ENCODE peak calls at places on chromosomes 1 and 21, in ten cellular contexts. N, R, E, H, I, S, G, M, Y and V are unnamed samples.

GRCh38 chr1:119818181-119818580 is 6.9 kb upstream of the REG4 start:
- DNase-seq in M (no peak), R (no peak), S (no peak), H (no peak), I (no peak), Y (no peak), G (no peak), N (no peak), E (no peak), V (no peak)

GRCh38 chr1:83746234-83746633 is 252.7 kb downstream of the TTLL7 start:
- DNase-seq in H (peak), R (no peak), E (no peak), N (no peak), G (no peak), I (no peak), Y (no peak), S (no peak), M (no peak), V (no peak)

GRCh38 chr1:56525463-56526155 is 53.8 kb downstream of the PLPP3 start:
- DNase-seq in M (no peak), Y (no peak), E (no peak), R (no peak), G (peak), N (no peak), I (no peak), H (peak), S (no peak), V (peak)

GRCh38 chr1:194829492-194829891 is 1643.1 kb upstream of the B3GALT2 start:
- DNase-seq in S (peak), Y (no peak), G (no peak), N (no peak), I (no peak), E (no peak), M (no peak), R (no peak), H (no peak), V (no peak)

GRCh38 chr1:27496604-27497155 is 6.7 kb upstream of the WASF2 start:
- DNase-seq in I (peak), R (no peak), N (no peak), S (peak), M (no peak), Y (no peak), H (no peak), G (no peak), E (peak), V (no peak)

GRCh38 chr21:45169682-45170081 is 95.3 kb downstream of the ADARB1 start:
- DNase-seq in N (no peak), I (no peak), E (no peak), H (no peak), G (no peak), M (no peak), R (no peak), S (no peak), Y (no peak), V (no peak)

GRCh38 chr1:222798111-222798510 is 16.7 kb upstream of the DISP1 start:
- DNase-seq in G (no peak), I (no peak), R (no peak), S (peak), N (peak), H (no peak), E (no peak), Y (no peak), M (peak), V (peak)

GRCh38 chr21:44618909-44619308 is 7.0 kb downstream of the KRTAP10-8 start:
- DNase-seq in H (no peak), E (no peak), R (peak), Y (no peak), I (no peak), S (no peak), G (no peak), M (no peak), N (no peak), V (peak)

GRCh38 chr1:50156241-50157010 is 47.7 kb downstream of the ELAVL4 start:
- DNase-seq in M (no peak), S (no peak), N (no peak), H (no peak), E (no peak), I (no peak), G (no peak), R (no peak), Y (no peak), V (no peak)

GRCh38 chr1:66284746-66285145 is 249.2 kb upstream of the SGIP1 start:
- DNase-seq in H (no peak), M (no peak), I (no peak), Y (no peak), N (no peak), S (no peak), R (no peak), G (no peak), E (no peak), V (no peak)

GRCh38 chr1:66281808-66282207 is 252.1 kb upstream of the SGIP1 start:
- DNase-seq in M (no peak), H (no peak), S (no peak), N (no peak), G (no peak), Y (no peak), I (no peak), E (no peak), R (no peak), V (no peak)

GRCh38 chr1:66283583-66284041 is 250.3 kb upstream of the SGIP1 start:
- DNase-seq in H (no peak), N (no peak), M (peak), R (no peak), S (no peak), I (no peak), Y (no peak), E (no peak), G (no peak), V (peak)

GRCh38 chr1:66282885-66283284 is 251.1 kb upstream of the SGIP1 start:
- DNase-seq in H (no peak), N (no peak), Y (no peak), G (no peak), I (no peak), M (no peak), S (no peak), E (no peak), R (no peak), V (no peak)

DNA sequence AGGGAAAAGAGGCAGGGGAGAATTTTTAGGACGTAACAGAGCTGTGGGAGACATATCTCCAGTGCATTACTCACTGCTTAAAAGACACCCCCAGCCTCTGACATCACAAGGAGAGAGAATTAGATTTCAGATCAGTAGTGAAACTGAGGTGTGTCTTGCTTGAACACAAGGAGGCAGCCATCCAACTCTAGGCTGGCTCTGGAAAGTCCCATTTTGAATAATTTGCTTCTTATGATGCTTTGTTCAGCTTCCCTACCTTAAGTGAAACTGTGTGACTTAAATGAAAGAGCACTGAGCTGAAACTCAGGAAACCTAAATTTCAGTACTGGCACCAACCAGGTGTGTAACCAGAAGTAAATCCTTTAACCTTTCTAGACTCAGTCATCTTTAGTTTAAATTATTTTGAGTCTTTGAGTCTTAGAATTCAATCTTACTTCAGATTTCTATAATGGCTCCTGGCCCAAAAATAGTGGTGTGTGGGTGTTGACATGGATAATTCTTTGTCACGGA is 251.6 kb upstream of the SGIP1 start:
- DNase-seq in G (no peak), Y (no peak), N (peak), R (no peak), H (peak), E (no peak), I (no peak), S (peak), M (no peak), V (peak)
- TF ChIP-seq CTCF in G (no peak), Y (no peak), N (no peak), R (no peak), H (no peak), E (no peak), I (no peak), S (peak), M (peak), V (no peak)

DNA sequence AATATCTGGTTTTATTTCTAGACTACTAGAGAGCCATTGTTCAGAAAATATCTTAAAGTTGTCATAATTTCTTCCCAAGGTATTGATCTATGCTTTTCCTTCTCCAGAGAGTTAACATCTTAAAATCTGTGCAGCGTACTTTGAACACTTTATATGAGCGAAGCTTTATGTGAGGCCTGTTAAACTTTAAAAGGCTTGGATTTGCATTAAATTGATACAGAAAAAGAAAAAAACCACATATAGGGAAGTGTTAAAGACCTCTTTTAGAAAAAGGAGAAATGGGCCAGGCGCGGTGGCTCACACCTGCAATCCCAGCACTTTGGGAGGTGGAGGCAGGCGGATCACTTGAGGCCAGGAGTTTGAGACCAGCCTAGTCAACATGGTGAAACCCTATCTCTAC is 59.2 kb upstream of the MORC3 start:
- DNase-seq in N (no peak), G (no peak), I (no peak), Y (no peak), E (no peak), S (no peak), H (no peak), M (no peak), R (no peak), V (no peak)
- TF ChIP-seq CTCF in N (peak), G (no peak), I (peak), Y (no peak), E (peak), S (no peak), H (no peak), M (no peak), R (no peak), V (peak)

GRCh38 chr1:4595341-4596225 is 58.8 kb upstream of the AJAP1 start:
- DNase-seq in N (no peak), M (no peak), E (no peak), I (no peak), S (no peak), Y (no peak), R (no peak), H (no peak), G (no peak), V (no peak)

GRCh38 chr1:4593106-4593505 is 61.3 kb upstream of the AJAP1 start:
- DNase-seq in N (no peak), Y (no peak), I (no peak), R (no peak), S (no peak), H (no peak), M (no peak), E (no peak), G (no peak), V (no peak)

GRCh38 chr1:4597020-4597419 is 57.4 kb upstream of the AJAP1 start:
- DNase-seq in N (no peak), I (no peak), H (no peak), M (no peak), E (no peak), R (no peak), G (no peak), Y (no peak), S (no peak), V (no peak)

GRCh38 chr1:4596486-4596885 is 57.9 kb upstream of the AJAP1 start:
- DNase-seq in E (no peak), M (no peak), G (no peak), I (no peak), S (no peak), R (no peak), Y (no peak), H (no peak), N (no peak), V (no peak)

GRCh38 chr1:4594286-4594991 is 60.0 kb upstream of the AJAP1 start:
- DNase-seq in Y (no peak), E (no peak), S (no peak), I (no peak), G (peak), R (no peak), M (no peak), H (no peak), N (no peak), V (no peak)
- TF ChIP-seq CTCF in Y (no peak), E (no peak), S (no peak), I (no peak), G (peak), R (no peak), M (no peak), H (no peak), N (no peak), V (no peak)

GRCh38 chr1:156419863-156420208 is 50.8 kb downstream of the RHBG start:
- DNase-seq in N (no peak), H (peak), M (no peak), G (no peak), Y (no peak), S (no peak), I (peak), R (no peak), E (peak), V (peak)
- TF ChIP-seq CTCF in N (no peak), H (peak), M (peak), G (no peak), Y (no peak), S (no peak), I (peak), R (no peak), E (peak), V (no peak)

DNA sequence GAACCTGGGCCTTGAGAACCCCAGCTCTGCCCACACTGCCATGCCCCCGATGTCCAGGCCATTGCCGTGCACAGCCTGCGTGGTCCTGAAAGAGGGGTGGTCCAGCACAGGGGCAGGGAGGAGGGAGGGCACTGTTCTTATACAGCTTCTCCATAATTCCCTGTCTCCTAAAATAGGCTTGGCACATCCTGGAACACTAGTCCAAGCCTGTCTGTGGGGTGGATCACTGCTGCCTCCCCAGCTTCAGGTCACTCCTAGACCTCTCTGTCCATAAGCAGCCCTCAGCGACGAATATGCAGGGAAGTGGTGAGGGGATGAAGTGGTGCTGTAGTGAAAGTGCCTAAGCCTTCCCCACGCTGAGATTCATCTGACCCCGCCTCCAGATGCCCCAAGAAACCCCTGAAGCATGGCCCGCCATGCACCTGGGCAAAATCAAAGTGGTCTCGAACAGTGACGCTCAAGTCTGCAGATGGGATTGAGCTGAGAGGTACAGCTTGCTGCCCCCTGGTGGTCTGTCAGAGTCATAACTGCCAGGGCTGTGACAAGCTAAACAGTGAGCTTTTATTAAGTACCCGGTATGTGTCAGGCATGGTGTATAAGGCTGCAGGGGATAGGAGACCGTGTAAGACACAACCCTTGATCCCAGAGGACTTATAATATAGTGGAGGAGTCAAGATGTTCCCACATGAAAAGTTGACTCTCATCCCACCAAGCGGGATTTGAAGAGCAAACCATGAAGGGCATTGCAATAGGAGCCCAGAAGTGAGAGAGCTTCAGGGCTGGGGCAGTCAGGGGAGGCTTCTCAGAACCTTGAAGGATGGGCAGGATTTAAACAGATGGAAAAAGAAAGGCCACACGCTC is 66.6 kb downstream of the FAM163A start:
- DNase-seq in Y (no peak), G (peak), S (peak), R (no peak), N (peak), I (peak), E (peak), M (no peak), H (peak), V (peak)
- TF ChIP-seq CTCF in Y (peak), G (peak), S (peak), R (peak), N (peak), I (peak), E (peak), M (peak), H (peak), V (peak)

DNA sequence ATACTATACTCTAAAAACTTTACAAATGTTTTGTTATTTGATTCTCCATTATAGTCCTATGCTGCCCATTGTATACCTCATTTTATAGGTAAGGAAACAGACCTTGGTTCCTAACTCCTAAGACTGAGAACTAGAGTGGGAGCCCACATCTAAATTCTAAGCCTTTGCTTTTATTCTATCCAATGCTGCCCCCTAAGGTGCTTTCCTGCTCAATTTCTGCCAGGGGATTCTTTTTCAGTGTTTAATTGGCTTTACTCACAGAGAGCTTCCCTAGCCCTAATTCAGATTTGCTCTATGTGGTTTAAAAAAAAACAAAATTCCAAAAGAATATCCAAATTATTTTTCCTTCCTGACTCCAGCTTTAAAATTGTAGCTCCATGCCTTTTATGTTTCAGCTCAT is 64.5 kb downstream of the KIF14 start:
- DNase-seq in S (peak), E (peak), H (no peak), R (no peak), Y (no peak), N (no peak), G (no peak), M (no peak), I (no peak), V (no peak)
- TF ChIP-seq CTCF in S (no peak), E (no peak), H (no peak), R (no peak), Y (no peak), N (no peak), G (no peak), M (peak), I (peak), V (no peak)

DNA sequence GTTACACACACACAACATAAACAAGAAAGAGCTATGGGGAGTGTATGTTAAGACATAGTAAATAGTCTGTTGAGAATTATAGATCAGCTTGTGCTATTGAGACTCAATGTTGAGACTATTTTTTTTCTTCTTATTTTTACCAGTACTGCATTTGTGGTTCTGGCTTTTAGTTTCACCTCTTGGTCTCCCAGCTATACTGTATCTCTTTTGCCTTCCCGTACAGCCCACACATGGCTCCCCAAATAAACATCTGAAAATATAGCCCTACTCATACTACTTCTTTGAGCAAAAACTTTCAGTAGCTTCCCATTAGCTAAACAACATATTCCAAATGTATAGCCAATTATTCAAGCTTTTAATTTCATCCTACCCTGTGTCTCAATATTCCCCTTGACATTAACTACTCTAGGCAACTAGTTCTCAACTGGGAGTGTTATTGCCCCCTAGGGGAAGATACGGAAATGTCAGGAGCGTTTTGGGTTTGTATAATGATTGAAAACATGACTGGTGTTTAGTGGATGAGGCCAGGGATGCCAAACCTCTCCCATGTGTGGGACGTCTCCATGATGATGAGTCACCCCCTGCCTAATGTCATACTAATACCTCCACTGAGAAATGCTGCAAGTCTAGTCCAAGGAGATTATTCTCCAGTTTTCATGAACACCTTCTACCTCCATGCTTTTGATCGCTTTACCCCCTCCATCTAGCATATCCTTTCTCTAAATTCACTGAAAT is 6.8 kb downstream of the RPE65 start:
- DNase-seq in S (peak), Y (no peak), I (peak), E (peak), H (peak), N (peak), G (peak), R (no peak), M (peak), V (peak)
- TF ChIP-seq CTCF in S (peak), Y (peak), I (peak), E (peak), H (peak), N (peak), G (peak), R (peak), M (peak), V (peak)

GRCh38 chr1:71196685-71197084 is 115.8 kb upstream of the ZRANB2 start:
- DNase-seq in N (no peak), S (peak), G (no peak), M (no peak), Y (no peak), I (no peak), E (no peak), H (peak), R (no peak), V (no peak)
- TF ChIP-seq CTCF in N (no peak), S (peak), G (no peak), M (peak), Y (no peak), I (peak), E (peak), H (no peak), R (peak), V (no peak)

DNA sequence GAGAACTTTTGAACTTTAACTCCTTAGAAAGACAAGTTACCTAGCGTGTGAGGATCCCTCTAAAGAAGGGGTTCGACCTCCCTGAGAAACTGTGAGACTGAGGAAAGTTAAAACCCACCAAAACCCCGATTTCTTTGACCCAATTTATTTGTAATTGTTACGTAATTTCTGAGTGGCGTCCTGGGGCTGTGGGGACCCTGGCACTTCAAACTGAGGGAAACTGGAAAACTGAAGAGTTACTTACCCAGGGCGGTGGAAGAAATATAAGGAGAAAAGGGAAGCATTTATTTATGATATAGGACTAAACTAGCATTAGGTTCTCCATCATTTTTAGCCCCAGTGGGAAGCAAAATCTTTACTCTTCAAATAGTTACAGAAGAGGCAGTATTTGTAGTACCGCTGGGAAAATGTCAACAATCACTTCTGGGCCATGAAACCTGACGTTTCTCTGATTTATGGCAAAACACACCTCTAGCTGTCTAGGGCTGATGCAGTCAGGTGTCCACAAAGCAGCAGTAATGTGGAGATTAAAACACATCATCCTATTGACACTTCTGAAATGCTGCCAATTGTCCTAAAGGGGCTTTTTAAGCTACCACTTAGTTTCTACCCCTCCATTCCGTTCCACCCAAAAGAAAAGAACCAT is 430 bp downstream of the S100B start:
- DNase-seq in H (no peak), R (no peak), G (no peak), Y (no peak), M (no peak), E (no peak), S (no peak), I (no peak), N (no peak), V (no peak)
- TF ChIP-seq CTCF in H (no peak), R (no peak), G (no peak), Y (no peak), M (no peak), E (no peak), S (no peak), I (no peak), N (no peak), V (no peak)

GRCh38 chr1:42730988-42731387 is 9.0 kb downstream of the CLDN19 start:
- DNase-seq in G (no peak), Y (no peak), S (no peak), R (peak), H (no peak), I (no peak), E (no peak), N (peak), M (no peak), V (peak)
- TF ChIP-seq CTCF in G (no peak), Y (no peak), S (no peak), R (no peak), H (no peak), I (no peak), E (no peak), N (no peak), M (peak), V (peak)